ENCODE peak calls at places on chromosomes 7 and 10, in five cellular contexts. One of them, this sample, is unnamed.

GRCh38 chr10:22702348-22702747 is 12.0 kb downstream of the PIP4K2A start:
- DNase-seq in Panc1: no peak
- DNase-seq in cardiac fibroblast: peak; percentile 89
- DNase-seq in T-helper 2 cell treated with Interferon-gamma antibody and Interleukin-4, amounts not matched to agents 5 μg/mL and 100 μg/mL, for 36 hours: no peak
- DNase-seq in astrocyte of the hippocampus: peak; percentile 54
- DNase-seq in this sample: no peak

GRCh38 chr7:150356265-150356897 is 12.2 kb upstream of the REPIN1 start:
- DNase-seq in Panc1: no peak
- DNase-seq in cardiac fibroblast: peak; percentile 58
- DNase-seq in T-helper 2 cell treated with Interferon-gamma antibody and Interleukin-4, amounts not matched to agents 5 μg/mL and 100 μg/mL, for 36 hours: no peak
- DNase-seq in astrocyte of the hippocampus: peak; percentile 51
- DNase-seq in this sample: no peak

GRCh38 chr10:123995461-123996131 is 97.8 kb downstream of the CHST15 start:
- DNase-seq in Panc1: peak; percentile 56
- DNase-seq in cardiac fibroblast: peak; percentile 83
- DNase-seq in T-helper 2 cell treated with Interferon-gamma antibody and Interleukin-4, amounts not matched to agents 5 μg/mL and 100 μg/mL, for 36 hours: no peak
- DNase-seq in astrocyte of the hippocampus: peak; percentile 97
- DNase-seq in this sample: peak; percentile 13

GRCh38 chr7:45685619-45686240 is 111.6 kb downstream of the ADCY1 start:
- DNase-seq in Panc1: no peak
- DNase-seq in cardiac fibroblast: no peak
- DNase-seq in T-helper 2 cell treated with Interferon-gamma antibody and Interleukin-4, amounts not matched to agents 5 μg/mL and 100 μg/mL, for 36 hours: no peak
- DNase-seq in astrocyte of the hippocampus: no peak
- DNase-seq in this sample: no peak

GRCh38 chr10:77121829-77122228 is 515.8 kb downstream of the KCNMA1 start:
- DNase-seq in Panc1: no peak
- DNase-seq in cardiac fibroblast: no peak
- DNase-seq in T-helper 2 cell treated with Interferon-gamma antibody and Interleukin-4, amounts not matched to agents 5 μg/mL and 100 μg/mL, for 36 hours: no peak
- DNase-seq in astrocyte of the hippocampus: no peak
- DNase-seq in this sample: no peak

GRCh38 chr10:6678211-6678803 is 98.2 kb upstream of the PRKCQ start:
- DNase-seq in Panc1: no peak
- DNase-seq in cardiac fibroblast: peak; percentile 58
- DNase-seq in T-helper 2 cell treated with Interferon-gamma antibody and Interleukin-4, amounts not matched to agents 5 μg/mL and 100 μg/mL, for 36 hours: peak; percentile 48
- DNase-seq in astrocyte of the hippocampus: peak; percentile 57
- DNase-seq in this sample: no peak

GRCh38 chr10:6871128-6871527 is 291.1 kb upstream of the PRKCQ start:
- DNase-seq in Panc1: no peak
- DNase-seq in cardiac fibroblast: no peak
- DNase-seq in T-helper 2 cell treated with Interferon-gamma antibody and Interleukin-4, amounts not matched to agents 5 μg/mL and 100 μg/mL, for 36 hours: no peak
- DNase-seq in astrocyte of the hippocampus: no peak
- DNase-seq in this sample: no peak

GRCh38 chr7:51316262-51316665 is 345 bp downstream of the COBL start:
- DNase-seq in Panc1: no peak
- DNase-seq in cardiac fibroblast: no peak
- DNase-seq in T-helper 2 cell treated with Interferon-gamma antibody and Interleukin-4, amounts not matched to agents 5 μg/mL and 100 μg/mL, for 36 hours: no peak
- DNase-seq in astrocyte of the hippocampus: peak; percentile 47
- DNase-seq in this sample: no peak

GRCh38 chr7:47132471-47132870 is 449.4 kb downstream of the TNS3 start:
- DNase-seq in Panc1: no peak
- DNase-seq in cardiac fibroblast: no peak
- DNase-seq in T-helper 2 cell treated with Interferon-gamma antibody and Interleukin-4, amounts not matched to agents 5 μg/mL and 100 μg/mL, for 36 hours: no peak
- DNase-seq in astrocyte of the hippocampus: peak; percentile 24
- DNase-seq in this sample: no peak

GRCh38 chr7:1298051-1298937 is 65.6 kb downstream of the UNCX start:
- DNase-seq in Panc1: no peak
- DNase-seq in cardiac fibroblast: no peak
- DNase-seq in T-helper 2 cell treated with Interferon-gamma antibody and Interleukin-4, amounts not matched to agents 5 μg/mL and 100 μg/mL, for 36 hours: no peak
- DNase-seq in astrocyte of the hippocampus: no peak
- DNase-seq in this sample: no peak

GRCh38 chr10:75314570-75314969 is 78.8 kb upstream of the COMTD1 start:
- DNase-seq in Panc1: no peak
- DNase-seq in cardiac fibroblast: no peak
- DNase-seq in T-helper 2 cell treated with Interferon-gamma antibody and Interleukin-4, amounts not matched to agents 5 μg/mL and 100 μg/mL, for 36 hours: no peak
- DNase-seq in astrocyte of the hippocampus: no peak
- DNase-seq in this sample: no peak